ENCODE peak calls at places on chromosomes 5 and 9, in ten cellular contexts. L is fibroblast of lung; Y is HuH-7; Q is left kidney; O is progenitor cell of endocrine pancreas; D is mucosa of descending colon; R is activated CD8-positive, alpha-beta memory T cell treated with anti-CD3 and anti-CD28 coated beads for 24 hours; A is HFFc6; H is activated T-helper 1 cell treated with anti-CD3 and anti-CD28 coated beads, Interleukin-12 subunit alpha, Interleukin-12 subunit beta, Interleukin-2, Interleukin-4 antibody, amounts not matched to agents 30 ng/mL and 10 ng/mL and 1 ng/mL, durations not matched to agents 14 hours and 24 hours and 36 hours; P is astrocyte. M is an unnamed sample.

GRCh38 chr5:15133456-15133965 is 261.9 kb upstream of the ANKH start:
- DNase-seq in P (no peak), L (no peak), O (no peak), D (no peak), A (no peak), H (no peak), Q (no peak), R (no peak), Y (no peak), M (no peak)

GRCh38 chr9:135090547-135090946 is 3.1 kb downstream of the OLFM1 start:
- DNase-seq in D (no peak), R (no peak), H (no peak), L (no peak), O (no peak), P (no peak), Q (peak; percentile 83), Y (no peak), A (no peak), M (no peak)

GRCh38 chr5:151155149-151155776 is 2.3 kb downstream of the ANXA6 start:
- DNase-seq in H (peak; percentile 62), D (peak; percentile 46), P (no peak), Y (no peak), L (peak; percentile 22), R (no peak), A (no peak), O (no peak), Q (no peak), M (no peak)

GRCh38 chr9:35859310-35859994 is 10.7 kb downstream of the OR13J1 start:
- DNase-seq in O (peak; percentile 6), H (no peak), D (no peak), A (peak; percentile 58), Q (peak; percentile 26), L (peak; percentile 21), R (peak; percentile 51), P (no peak), Y (no peak), M (no peak)

GRCh38 chr5:1930880-1931589 is 48.3 kb upstream of the IRX4 start:
- DNase-seq in H (no peak), L (no peak), O (peak; percentile 50), D (no peak), P (no peak), Q (peak; percentile 78), R (no peak), Y (no peak), A (no peak), M (no peak)

GRCh38 chr5:147427784-147428401 is 82.0 kb downstream of the DPYSL3 start:
- DNase-seq in Q (no peak), Y (no peak), H (no peak), L (peak; percentile 64), A (no peak), O (no peak), D (no peak), R (no peak), P (peak; percentile 48), M (no peak)

GRCh38 chr5:43780586-43780985 is 177.6 kb downstream of the NNT start:
- DNase-seq in A (no peak), H (no peak), P (peak; percentile 7), R (no peak), Q (no peak), L (peak; percentile 96), O (no peak), Y (no peak), D (no peak), M (no peak)

GRCh38 chr9:112308576-112308975 is 24.8 kb downstream of the PTBP3 start:
- DNase-seq in O (no peak), L (peak; percentile 19), R (no peak), P (peak; percentile 22), Q (peak; percentile 67), D (no peak), A (no peak), H (no peak), Y (no peak), M (no peak)

GRCh38 chr9:129027685-129028191 is 393 bp downstream of the SH3GLB2 start:
- DNase-seq in H (no peak), L (no peak), D (peak; percentile 64), Q (no peak), A (no peak), Y (peak; percentile 40), P (no peak), O (no peak), R (no peak), M (no peak)

GRCh38 chr9:137484551-137485315 is 25.6 kb upstream of the NSMF start:
- DNase-seq in A (no peak), L (no peak), P (no peak), D (no peak), R (no peak), O (no peak), Y (no peak), H (no peak), Q (no peak), M (no peak)

GRCh38 chr5:150153957-150154617 is 1.6 kb downstream of the PDGFRB start:
- DNase-seq in D (no peak), Y (no peak), Q (peak; percentile 61), H (no peak), L (peak; percentile 83), P (peak; percentile 76), R (no peak), O (no peak), A (peak; percentile 85), M (no peak)

GRCh38 chr5:145237843-145238242 is 597.3 kb downstream of the PRELID2 start:
- DNase-seq in R (no peak), L (peak; percentile 66), A (peak; percentile 27), Q (peak; percentile 89), Y (peak; percentile 13), H (no peak), D (peak; percentile 62), O (peak; percentile 34), P (peak; percentile 8), M (no peak)

GRCh38 chr9:82332018-82332773 is 343.6 kb downstream of the SPATA31D1 start:
- DNase-seq in D (no peak), Y (no peak), O (no peak), R (no peak), H (no peak), P (peak; percentile 97), Q (peak; percentile 3), L (peak; percentile 30), A (peak; percentile 86), M (no peak)

GRCh38 chr5:135462304-135462703 is 10.2 kb upstream of the TIFAB start:
- DNase-seq in A (no peak), Q (peak; percentile 94), L (peak; percentile 45), D (peak; percentile 70), Y (peak; percentile 78), O (peak; percentile 57), R (peak; percentile 65), H (peak; percentile 37), P (peak; percentile 14), M (peak; percentile 28)

GRCh38 chr5:91121347-91121993 is 261.6 kb downstream of the ARRDC3 start:
- DNase-seq in H (no peak), P (no peak), A (no peak), O (no peak), Y (no peak), R (no peak), D (no peak), L (no peak), Q (no peak), M (no peak)

GRCh38 chr5:58582004-58582403 is 871 bp upstream of the RAB3C start:
- DNase-seq in P (no peak), Q (peak; percentile 45), Y (peak; percentile 20), A (no peak), O (peak; percentile 22), D (no peak), H (no peak), R (no peak), L (no peak), M (no peak)

GRCh38 chr5:168654225-168654624 is 75.1 kb upstream of the PANK3 start:
- DNase-seq in H (no peak), Y (no peak), L (peak; percentile 46), P (no peak), D (no peak), Q (peak; percentile 80), A (no peak), O (no peak), R (no peak), M (no peak)

GRCh38 chr9:71446499-71447411 is 321.6 kb downstream of the CEMIP2 start:
- DNase-seq in H (peak; percentile 17), R (peak; percentile 58), A (peak; percentile 21), Q (peak; percentile 98), L (peak; percentile 51), Y (peak; percentile 65), D (peak; percentile 55), O (peak; percentile 78), P (peak; percentile 51), M (peak; percentile 48)

GRCh38 chr9:113187935-113188595 is 33.0 kb downstream of the FKBP15 start:
- DNase-seq in A (peak; percentile 88), L (peak; percentile 92), O (no peak), Q (no peak), P (peak; percentile 91), Y (no peak), D (peak; percentile 20), R (no peak), H (no peak), M (no peak)

GRCh38 chr9:35645736-35646582 is 4.8 kb downstream of the SIT1 start:
- DNase-seq in Y (peak; percentile 68), Q (peak; percentile 86), L (no peak), P (peak; percentile 8), R (no peak), H (no peak), O (peak; percentile 60), D (peak; percentile 66), A (no peak), M (no peak)

GRCh38 chr5:113378486-113378885 is 56.3 kb downstream of the TSSK1B start:
- DNase-seq in A (no peak), Y (no peak), O (no peak), D (no peak), Q (no peak), L (no peak), R (no peak), H (no peak), P (no peak), M (no peak)

GRCh38 chr9:126777733-126778132 is 27.1 kb upstream of the ZBTB43 start:
- DNase-seq in L (no peak), P (no peak), O (peak; percentile 14), A (no peak), H (no peak), D (no peak), R (no peak), Y (peak; percentile 52), Q (peak; percentile 63), M (no peak)

GRCh38 chr9:11471321-11471720 is 858.5 kb upstream of the PTPRD start:
- DNase-seq in Q (no peak), D (no peak), O (no peak), P (no peak), Y (no peak), L (no peak), R (no peak), H (no peak), A (no peak), M (no peak)

GRCh38 chr9:80208662-80209061 is 636.9 kb downstream of the TLE4 start:
- DNase-seq in P (no peak), Q (no peak), A (no peak), Y (no peak), R (no peak), L (no peak), H (no peak), O (no peak), D (no peak), M (no peak)

GRCh38 chr9:91042541-91042940 is 240.9 kb downstream of the SYK start:
- DNase-seq in L (no peak), Y (no peak), O (no peak), R (peak; percentile 52), Q (no peak), H (no peak), P (no peak), A (no peak), D (no peak), M (no peak)

GRCh38 chr5:16913840-16914435 is 22.1 kb downstream of the MYO10 start:
- DNase-seq in L (no peak), P (no peak), Q (no peak), H (no peak), R (no peak), A (no peak), Y (no peak), D (peak; percentile 74), O (no peak), M (no peak)

GRCh38 chr5:112183103-112183634 is 235.9 kb downstream of the EPB41L4A start:
- DNase-seq in Q (peak; percentile 80), R (no peak), D (no peak), Y (no peak), H (no peak), P (peak; percentile 69), O (no peak), L (no peak), A (peak; percentile 13), M (no peak)

GRCh38 chr5:180521591-180521990 is 27.4 kb downstream of the CNOT6 start:
- DNase-seq in H (no peak), R (no peak), L (no peak), O (no peak), A (no peak), D (no peak), Y (no peak), P (no peak), Q (no peak), M (no peak)

M was measured in stimulated activated naive B cell treated with anti-CD40 and anti-IgM and Interleukin-4, amounts not matched to agents 10 μg/mL and 1 μg/mL and 100 μg/mL, for 72 hours.